ENCODE peak calls at places on chromosomes 13 and 19, in five cellular contexts. B, H, X, M and O are unnamed samples.

GRCh38 chr19:18562086-18562485 is 4.4 kb downstream of the KXD1 start:
- DNase-seq in B (no peak), H (no peak), X (no peak), M (no peak), O (no peak)

GRCh38 chr19:16078311-16078758 is 2.0 kb downstream of the TPM4 start:
- DNase-seq in B (no peak), H (no peak), X (no peak), M (peak), O (no peak)

GRCh38 chr19:50158577-50158976 is 4.5 kb downstream of the IZUMO2 start:
- DNase-seq in B (no peak), H (no peak), X (no peak), M (no peak), O (no peak)

GRCh38 chr19:32324631-32325215 is 20.7 kb upstream of the ZNF507 start:
- DNase-seq in B (no peak), H (no peak), X (no peak), M (no peak), O (no peak)

GRCh38 chr19:14432817-14433453 is at the start of gene PKN1:
- DNase-seq in B (peak), H (peak), X (peak), M (no peak), O (peak)

GRCh38 chr19:33580645-33581037 is 41.1 kb upstream of the CHST8 start:
- DNase-seq in B (no peak), H (no peak), X (no peak), M (no peak), O (no peak)

GRCh38 chr19:51706296-51706695 is 13.2 kb downstream of the SPACA6 start:
- DNase-seq in B (no peak), H (no peak), X (no peak), M (no peak), O (no peak)

GRCh38 chr19:8438236-8438635 is 6.5 kb upstream of the HNRNPM start:
- DNase-seq in B (no peak), H (no peak), X (no peak), M (no peak), O (no peak)

GRCh38 chr19:47542030-47542475 is 27.2 kb upstream of the NAPA start:
- DNase-seq in B (no peak), H (no peak), X (no peak), M (no peak), O (no peak)

GRCh38 chr19:39160523-39160861 is 34.9 kb downstream of the PAK4 start:
- DNase-seq in B (no peak), H (no peak), X (no peak), M (no peak), O (no peak)

GRCh38 chr13:21074601-21075302 is 13.4 kb upstream of the LATS2 start:
- DNase-seq in B (no peak), H (no peak), X (no peak), M (no peak), O (no peak)

GRCh38 chr13:100671389-100672182 is 3.0 kb downstream of the TMTC4 start:
- DNase-seq in B (no peak), H (no peak), X (no peak), M (no peak), O (no peak)

GRCh38 chr19:10290439-10290875 is 705 bp downstream of the ICAM5 start:
- DNase-seq in B (no peak), H (no peak), X (no peak), M (no peak), O (peak)

GRCh38 chr13:36814465-36814864 is 4.6 kb upstream of the RFXAP start:
- DNase-seq in B (no peak), H (no peak), X (no peak), M (peak), O (no peak)

GRCh38 chr13:47829684-47830083 is 171.4 kb downstream of the SUCLA2 start:
- DNase-seq in B (no peak), H (no peak), X (no peak), M (no peak), O (no peak)

GRCh38 chr13:75372923-75373841 is 108.8 kb downstream of the TBC1D4 start:
- DNase-seq in B (no peak), H (no peak), X (no peak), M (no peak), O (no peak)

GRCh38 chr19:12611361-12611699 is 610 bp downstream of the ZNF791 start:
- DNase-seq in B (no peak), H (peak), X (peak), M (peak), O (peak)

GRCh38 chr13:70098669-70099068 is 9.0 kb upstream of the ATXN8OS start:
- DNase-seq in B (no peak), H (no peak), X (no peak), M (no peak), O (peak)

GRCh38 chr13:23175920-23176319 is 4.9 kb upstream of the SGCG start:
- DNase-seq in B (no peak), H (no peak), X (no peak), M (no peak), O (peak)

GRCh38 chr19:16143399-16144215 is at the start of gene HSH2D:
- DNase-seq in B (peak), H (peak), X (no peak), M (peak), O (peak)

GRCh38 chr19:47518854-47519253 is 4.0 kb upstream of the NAPA start:
- DNase-seq in B (no peak), H (no peak), X (no peak), M (no peak), O (no peak)

GRCh38 chr13:33375421-33375820 is 89.9 kb upstream of the STARD13 start:
- DNase-seq in B (no peak), H (no peak), X (no peak), M (no peak), O (no peak)

GRCh38 chr13:73334459-73334858 is 275.7 kb downstream of the KLF5 start:
- DNase-seq in B (no peak), H (no peak), X (no peak), M (no peak), O (no peak)

GRCh38 chr13:62687727-62688126 is 1272.1 kb upstream of the PCDH20 start:
- DNase-seq in B (no peak), H (peak), X (no peak), M (no peak), O (peak)

GRCh38 chr19:34499155-34499834 is 17.7 kb downstream of the WTIP start:
- DNase-seq in B (no peak), H (no peak), X (no peak), M (no peak), O (no peak)

GRCh38 chr13:34208326-34208725 is 390.4 kb downstream of the RFC3 start:
- DNase-seq in B (no peak), H (no peak), X (no peak), M (no peak), O (no peak)

GRCh38 chr19:52635786-52636570 is 2.2 kb downstream of the ZNF83 start:
- DNase-seq in B (no peak), H (no peak), X (no peak), M (no peak), O (no peak)

GRCh38 chr13:76812971-76813691 is 73.1 kb downstream of the KCTD12 start:
- DNase-seq in B (no peak), H (no peak), X (no peak), M (no peak), O (no peak)

GRCh38 chr13:24648271-24648670 is 31.9 kb upstream of the ATP12A start:
- DNase-seq in B (no peak), H (no peak), X (no peak), M (no peak), O (no peak)

GRCh38 chr19:14786421-14786851 is 8.1 kb upstream of the ADGRE2 start:
- DNase-seq in B (no peak), H (peak), X (no peak), M (no peak), O (peak)

GRCh38 chr13:110042253-110042652 is 255.9 kb upstream of the IRS2 start:
- DNase-seq in B (no peak), H (no peak), X (no peak), M (no peak), O (no peak)

GRCh38 chr19:38321646-38322323 is 2.1 kb downstream of the KCNK6 start:
- DNase-seq in B (no peak), H (no peak), X (no peak), M (no peak), O (no peak)

GRCh38 chr13:63948045-63948444 is 2532.4 kb upstream of the PCDH20 start:
- DNase-seq in B (no peak), H (no peak), X (no peak), M (no peak), O (no peak)

GRCh38 chr19:49224856-49225255 is 67.3 kb downstream of the TRPM4 start:
- DNase-seq in B (no peak), H (peak), X (no peak), M (peak), O (peak)

GRCh38 chr13:18953139-18953930 is 228.3 kb downstream of the TUBA3C start:
- DNase-seq in B (no peak), H (no peak), X (no peak), M (no peak), O (no peak)

GRCh38 chr19:45293682-45294081 is 29.0 kb downstream of the CKM start:
- DNase-seq in B (peak), H (no peak), X (no peak), M (no peak), O (no peak)

GRCh38 chr13:35839746-35840273 is 291.4 kb downstream of the DCLK1 start:
- DNase-seq in B (no peak), H (no peak), X (no peak), M (no peak), O (no peak)

GRCh38 chr13:28735481-28736029 is 16.8 kb upstream of the SLC46A3 start:
- DNase-seq in B (no peak), H (no peak), X (no peak), M (no peak), O (no peak)

GRCh38 chr19:43505186-43505456 is 575 bp upstream of the PHLDB3 start:
- DNase-seq in B (no peak), H (no peak), X (no peak), M (no peak), O (no peak)